ENCODE peak calls at places on chromosome 22, in five cellular contexts. K is lower leg skin, X is ovary, S is GM12865, P is mammary epithelial cell. H is an unnamed sample.

GRCh38 chr22:21691773-21692172 is 26.0 kb downstream of the PPIL2 start:
- DNase-seq in K (no peak), X (no peak), S (no peak), P (no peak), H (no peak)

GRCh38 chr22:42682113-42682851 is 33.1 kb upstream of the CYB5R3 start:
- DNase-seq in K (no peak), X (no peak), S (no peak), P (no peak), H (no peak)

GRCh38 chr22:27839261-27839660 is 37.7 kb upstream of the MN1 start:
- DNase-seq in K (no peak), X (peak; percentile 24), S (no peak), P (no peak), H (no peak)

GRCh38 chr22:44663256-44663999 is 38.6 kb upstream of the PRR5 start:
- DNase-seq in K (no peak), X (peak; percentile 22), S (no peak), P (no peak), H (no peak)

GRCh38 chr22:29269731-29270474 is 1.8 kb downstream of the EWSR1 start:
- DNase-seq in K (no peak), X (no peak), S (peak; percentile 24), P (peak; percentile 2), H (no peak)

GRCh38 chr22:27551402-27551801 is 250.2 kb downstream of the MN1 start:
- DNase-seq in K (no peak), X (no peak), S (no peak), P (no peak), H (no peak)

GRCh38 chr22:11627436-11627797 is 3900.6 kb upstream of the OR11H1 start:
- DNase-seq in K (no peak), X (no peak), S (no peak), P (no peak), H (no peak)

GRCh38 chr22:40310771-40311120 is 35.6 kb upstream of the ADSL start:
- DNase-seq in K (no peak), X (no peak), S (no peak), P (no peak), H (no peak)

GRCh38 chr22:20248461-20248959 is 19.6 kb downstream of the RTN4R start:
- DNase-seq in K (no peak), X (no peak), S (no peak), P (no peak), H (no peak)

GRCh38 chr22:45579306-45579705 is 76.6 kb downstream of the FBLN1 start:
- DNase-seq in K (no peak), X (no peak), S (no peak), P (no peak), H (no peak)

GRCh38 chr22:20267441-20268288 is 453 bp downstream of the RTN4R start:
- DNase-seq in K (no peak), X (no peak), S (no peak), P (peak; percentile 4), H (no peak)

GRCh38 chr22:19853879-19854777 is 546 bp downstream of the GNB1L start:
- DNase-seq in K (peak; percentile 25), X (peak; percentile 44), S (peak; percentile 31), P (no peak), H (no peak)

GRCh38 chr22:40367342-40367741 is 3.1 kb upstream of the SGSM3 start:
- DNase-seq in K (no peak), X (no peak), S (no peak), P (no peak), H (no peak)

GRCh38 chr22:18968011-18968749 is 32.1 kb upstream of the PRODH start:
- DNase-seq in K (no peak), X (peak; percentile 56), S (no peak), P (no peak), H (no peak)

GRCh38 chr22:26610072-26610958 is 7.5 kb downstream of the CRYBB1 start:
- DNase-seq in K (no peak), X (no peak), S (peak; percentile 95), P (peak; percentile 59), H (peak; percentile 87)

GRCh38 chr22:43820671-43821305 is 8.7 kb upstream of the EFCAB6 start:
- DNase-seq in K (no peak), X (no peak), S (no peak), P (no peak), H (no peak)

GRCh38 chr22:45651931-45652528 is 19.6 kb upstream of the ATXN10 start:
- DNase-seq in K (no peak), X (no peak), S (no peak), P (no peak), H (no peak)

GRCh38 chr22:27105142-27106025 is 448.0 kb downstream of the MIAT start:
- DNase-seq in K (peak; percentile 85), X (peak; percentile 84), S (no peak), P (no peak), H (no peak)

GRCh38 chr22:42949159-42949558 is 65.8 kb downstream of the PACSIN2 start:
- DNase-seq in K (no peak), X (no peak), S (no peak), P (peak; percentile 60), H (no peak)

DNA sequence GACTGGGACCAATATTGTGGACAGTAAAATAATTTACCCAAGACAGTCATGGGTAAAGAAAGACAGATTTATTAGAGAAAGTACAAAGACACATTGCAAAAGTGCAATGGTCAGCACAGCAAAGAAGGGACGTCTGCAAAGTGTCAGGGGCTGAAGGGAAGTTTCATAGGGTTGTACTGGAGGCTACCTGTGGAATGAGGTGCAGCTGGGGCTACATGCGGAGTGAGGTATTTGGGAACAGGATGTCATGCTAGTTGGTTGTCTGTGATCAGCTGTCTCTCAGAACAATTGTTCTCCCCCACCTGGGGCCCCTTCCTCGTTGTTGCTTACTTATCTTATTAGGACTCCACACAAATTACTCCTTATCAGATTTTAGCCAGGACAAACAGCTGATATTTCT is 11.4 kb upstream of the APOL3 start:
- DNase-seq in K (no peak), X (no peak), S (no peak), P (no peak), H (no peak)
- H3K4me3 ChIP-seq in K (no peak overlapping the region), X (no peak overlapping the region), S (no peak overlapping the region), P (no peak overlapping the region), H (no peak overlapping the region)

DNA sequence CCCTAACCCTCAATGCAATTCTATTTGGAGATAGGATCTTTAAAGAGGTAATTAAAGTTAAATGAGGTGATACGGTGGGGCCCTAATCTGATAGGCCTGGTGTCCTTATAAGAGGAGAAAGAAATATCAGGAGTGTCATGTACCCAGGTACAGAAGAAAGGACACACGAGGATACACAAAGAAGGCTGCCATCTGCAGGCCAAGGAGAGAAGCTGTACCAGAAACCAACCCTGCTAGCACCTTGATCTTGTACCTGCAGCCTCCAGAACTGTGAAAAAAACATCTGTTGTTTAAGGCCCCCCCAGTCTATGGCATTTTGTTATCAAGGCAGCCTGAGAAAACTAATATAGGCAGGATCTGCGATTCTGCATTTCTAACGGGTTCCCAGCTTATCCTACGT is 44.2 kb downstream of the FBXO7 start:
- DNase-seq in K (no peak), X (no peak), S (peak; percentile 32), P (no peak), H (no peak)
- TF ChIP-seq CTCF in K (no peak), X (no peak), S (peak; percentile 43), P (peak; percentile 28), H (peak; percentile 62)

GRCh38 chr22:38201371-38201717 is 450 bp upstream of the MAFF start:
- DNase-seq in K (no peak), X (no peak), S (no peak), P (no peak), H (no peak)
- H3K4me3 ChIP-seq in K (no peak overlapping the region), X (peak overlapping the region; percentile 32), S (peak overlapping the region; percentile 49), P (no peak overlapping the region), H (peak overlapping the region; percentile 33)

DNA sequence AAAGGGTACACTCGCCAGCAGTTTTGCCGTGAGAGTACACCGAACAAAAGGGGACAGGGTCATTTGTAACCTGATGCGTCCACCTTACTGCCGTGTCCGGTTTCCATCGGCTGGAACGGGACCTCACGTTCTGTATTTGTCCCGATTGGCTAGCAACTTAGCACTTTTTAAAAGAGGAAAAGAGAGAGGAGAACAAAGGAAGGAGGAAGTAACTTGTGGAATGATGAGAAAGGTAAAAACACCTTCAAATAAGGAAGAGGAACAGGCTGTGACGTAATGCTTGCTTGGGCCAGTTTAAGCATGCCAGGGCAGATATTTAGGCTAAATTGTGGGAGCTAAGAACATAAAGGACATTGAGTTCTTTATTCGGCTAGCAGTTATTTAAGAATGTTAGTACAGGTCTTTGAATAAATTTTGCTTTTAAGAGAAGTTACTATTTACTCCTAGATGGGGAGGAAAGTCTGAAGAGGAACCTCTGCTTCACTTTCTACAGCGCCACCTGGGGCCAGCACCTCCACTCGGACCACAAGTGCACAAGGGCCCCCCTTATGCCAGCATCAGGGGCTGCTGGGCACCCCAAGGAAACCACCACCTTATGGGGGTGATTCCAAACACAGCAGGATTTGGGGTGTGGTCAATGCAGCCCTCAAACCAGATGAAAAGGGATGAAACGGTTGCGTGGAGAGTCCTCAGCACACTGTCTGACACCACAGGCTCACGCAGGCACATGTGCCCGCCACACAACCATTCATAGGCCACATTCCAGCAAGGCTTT is 5.8 kb downstream of the ARSA start:
- DNase-seq in K (no peak), X (peak; percentile 11), S (peak; percentile 50), P (peak; percentile 48), H (no peak)
- TF ChIP-seq CTCF in K (no peak), X (no peak), S (peak; percentile 42), P (peak; percentile 57), H (peak; percentile 54)

GRCh38 chr22:37802310-37803194 is 5.2 kb upstream of the GCAT start:
- DNase-seq in K (no peak), X (peak; percentile 81), S (no peak), P (no peak), H (no peak)
- H3K4me3 ChIP-seq in K (peak overlapping the region; percentile 47), X (peak overlapping the region; percentile 43), S (peak overlapping the region; percentile 55), P (peak overlapping the region; percentile 9), H (peak overlapping the region; percentile 49)

DNA sequence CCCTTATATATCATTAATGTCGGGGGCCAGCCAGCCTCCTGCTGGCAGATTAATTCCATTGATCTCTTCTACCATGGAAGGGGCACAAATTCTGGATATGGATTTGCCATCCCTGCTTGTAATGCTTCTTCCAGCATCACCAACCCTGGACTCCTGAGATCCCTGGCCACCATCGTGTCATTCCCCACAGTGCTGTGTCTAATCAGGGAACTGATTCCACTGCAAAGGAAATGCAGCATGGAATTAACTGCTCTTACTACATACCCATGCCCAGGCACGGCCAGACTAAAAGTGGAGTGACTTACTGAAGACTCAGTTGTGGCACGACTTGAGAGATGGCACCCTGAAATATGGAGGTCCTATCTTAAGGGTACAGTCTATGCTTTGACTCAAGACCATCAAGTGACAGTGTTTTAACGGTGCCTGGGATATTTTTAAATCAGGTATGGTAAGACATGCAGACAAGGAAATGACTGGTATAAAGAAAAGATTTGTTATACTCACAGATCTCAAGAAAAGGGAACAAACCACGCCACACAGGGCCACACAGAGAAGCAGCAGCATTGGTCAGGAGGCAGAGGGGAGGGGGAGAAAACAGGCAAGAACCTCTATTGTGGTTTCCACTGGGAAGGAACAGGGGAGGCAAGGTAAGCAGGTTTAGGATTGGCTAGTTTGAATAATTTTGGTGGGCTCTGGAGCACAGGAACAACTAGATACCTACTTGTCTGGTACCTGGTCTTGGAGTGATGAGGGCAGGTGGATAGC is 65.1 kb downstream of the IGLL5 start:
- DNase-seq in K (no peak), X (no peak), S (no peak), P (no peak), H (no peak)
- TF ChIP-seq CTCF in K (no peak), X (no peak), S (no peak), P (no peak), H (no peak)

GRCh38 chr22:24181088-24181995 is at the start of gene SUSD2:
- DNase-seq in K (no peak), X (no peak), S (no peak), P (no peak), H (no peak)
- H3K4me3 ChIP-seq in K (no peak within 1 kb of the TSS), X (no peak within 1 kb of the TSS), S (no peak within 1 kb of the TSS), P (no peak within 1 kb of the TSS), H (no peak within 1 kb of the TSS)

H was measured in GM12864.